ENCODE peak calls at places on chromosomes 6 and 20, in seven cellular contexts. M is Caco-2, U is M059J, S is T-cell, Z is ovary, D is WTC11, P is activated T-cell treated with anti-CD3 and anti-CD28 coated beads for 1 hour. K is an unnamed sample.

GRCh38 chr6:149015224-149015876 is 268.5 kb downstream of the UST start:
- DNase-seq in Z (no peak), S (no peak), D (no peak), P (no peak), U (no peak), M (no peak), K (no peak)

GRCh38 chr6:15879372-15880261 is 216.8 kb upstream of the DTNBP1 start:
- DNase-seq in S (peak; percentile 57), P (peak; percentile 25), Z (peak; percentile 54), D (no peak), U (peak; percentile 34), M (no peak), K (peak; percentile 93)

GRCh38 chr20:56826971-56827645 is 198.0 kb downstream of the TFAP2C start:
- DNase-seq in M (peak; percentile 48), P (no peak), S (no peak), Z (no peak), D (no peak), U (peak; percentile 51), K (no peak)

GRCh38 chr6:148867851-148868250 is 121.0 kb downstream of the UST start:
- DNase-seq in U (peak; percentile 34), D (no peak), Z (no peak), M (no peak), P (no peak), S (no peak), K (no peak)

GRCh38 chr6:52557389-52558265 is 19.2 kb downstream of the TRAM2 start:
- DNase-seq in S (no peak), U (no peak), Z (no peak), D (peak; percentile 52), M (no peak), P (no peak), K (no peak)

GRCh38 chr6:2940010-2940850 is 31.1 kb downstream of the SERPINB6 start:
- DNase-seq in M (no peak), P (peak; percentile 52), D (no peak), S (peak; percentile 79), U (no peak), Z (no peak), K (no peak)

GRCh38 chr6:32944265-32944664 is 3.4 kb upstream of the HLA-DMB start:
- DNase-seq in M (no peak), Z (no peak), D (no peak), U (no peak), P (no peak), S (peak; percentile 36), K (no peak)

GRCh38 chr6:11798096-11798495 is 19.5 kb upstream of the ADTRP start:
- DNase-seq in S (no peak), M (no peak), U (peak; percentile 34), P (no peak), Z (no peak), D (no peak), K (no peak)

GRCh38 chr6:54262956-54263355 is 45.3 kb upstream of the TINAG start:
- DNase-seq in P (no peak), U (no peak), M (no peak), D (no peak), Z (no peak), S (no peak), K (no peak)

GRCh38 chr6:53461041-53461656 is 83.8 kb downstream of the GCLC start:
- DNase-seq in P (no peak), M (no peak), D (no peak), S (no peak), Z (no peak), U (no peak), K (no peak)

GRCh38 chr6:26217714-26218075 is 130.5 kb downstream of the HFE start:
- DNase-seq in Z (no peak), U (peak; percentile 58), M (peak; percentile 33), S (no peak), D (no peak), P (no peak), K (no peak)

GRCh38 chr20:59751075-59751711 is 146.9 kb downstream of the PHACTR3 start:
- DNase-seq in Z (peak; percentile 68), S (no peak), P (no peak), U (peak; percentile 44), D (peak; percentile 87), M (peak; percentile 92), K (peak; percentile 76)

GRCh38 chr6:56664007-56664406 is 21.3 kb upstream of the DST start:
- DNase-seq in P (no peak), S (no peak), D (no peak), M (no peak), U (no peak), Z (no peak), K (no peak)

GRCh38 chr20:53778041-53778516 is 184.4 kb upstream of the ZNF217 start:
- DNase-seq in Z (no peak), U (no peak), P (no peak), S (no peak), D (no peak), M (no peak), K (peak; percentile 24)

GRCh38 chr6:147179809-147180208 is 24.4 kb upstream of the STXBP5 start:
- DNase-seq in U (no peak), P (no peak), Z (no peak), S (no peak), D (no peak), M (no peak), K (no peak)

GRCh38 chr6:56292505-56293181 is 45.3 kb upstream of the COL21A1 start:
- DNase-seq in S (no peak), U (peak; percentile 80), P (no peak), Z (peak; percentile 27), D (peak; percentile 25), M (peak; percentile 56), K (peak; percentile 40)

GRCh38 chr6:43916924-43917877 is 147.2 kb downstream of the VEGFA start:
- DNase-seq in U (peak; percentile 36), S (no peak), Z (peak; percentile 80), D (no peak), M (no peak), P (no peak), K (peak; percentile 62)

GRCh38 chr6:38554700-38555413 is 84.9 kb downstream of the BTBD9 start:
- DNase-seq in S (no peak), P (no peak), U (peak; percentile 78), Z (no peak), D (no peak), M (no peak), K (peak; percentile 40)

GRCh38 chr20:40687384-40688128 is 1.5 kb downstream of the MAFB start:
- DNase-seq in D (peak; percentile 68), U (peak; percentile 55), Z (peak; percentile 48), P (no peak), M (peak; percentile 57), S (no peak), K (peak; percentile 29)

GRCh38 chr20:46458891-46459750 is 52.7 kb upstream of the ELMO2 start:
- DNase-seq in S (peak; percentile 14), U (no peak), P (no peak), Z (no peak), D (peak; percentile 94), M (peak; percentile 62), K (peak; percentile 56)

GRCh38 chr6:165632194-165632593 is 30.8 kb downstream of the PDE10A start:
- DNase-seq in S (no peak), Z (no peak), U (peak; percentile 10), D (no peak), M (no peak), P (no peak), K (no peak)

GRCh38 chr20:24992420-24993205 is at the start of gene APMAP:
- DNase-seq in D (peak; percentile 93), M (peak; percentile 96), S (peak; percentile 97), Z (peak; percentile 96), P (peak; percentile 95), U (peak; percentile 95), K (peak; percentile 96)

GRCh38 chr6:131828080-131828479 is 20.3 kb downstream of the ENPP1 start:
- DNase-seq in Z (no peak), P (no peak), D (no peak), U (peak; percentile 63), S (no peak), M (no peak), K (no peak)

GRCh38 chr20:36432096-36432495 is 109.2 kb upstream of the MYL9 start:
- DNase-seq in D (no peak), M (no peak), P (no peak), Z (no peak), S (no peak), U (no peak), K (no peak)

GRCh38 chr6:49151957-49152356 is 311.1 kb downstream of the MMUT start:
- DNase-seq in Z (no peak), S (no peak), P (no peak), M (no peak), U (peak; percentile 7), D (no peak), K (no peak)

GRCh38 chr6:31597006-31597405 is 4.2 kb upstream of the NCR3 start:
- DNase-seq in U (peak; percentile 59), M (peak; percentile 52), Z (no peak), S (peak; percentile 53), D (no peak), P (no peak), K (peak; percentile 33)

GRCh38 chr6:139894271-139894670 is 519.8 kb upstream of the CITED2 start:
- DNase-seq in P (no peak), S (no peak), U (no peak), M (no peak), Z (no peak), D (no peak), K (no peak)

GRCh38 chr6:156840606-156841005 is 63.4 kb downstream of the ARID1B start:
- DNase-seq in P (no peak), U (no peak), S (no peak), Z (no peak), D (no peak), M (no peak), K (no peak)

GRCh38 chr6:159445351-159445750 is 247.7 kb downstream of the SOD2 start:
- DNase-seq in D (no peak), S (no peak), Z (no peak), U (peak; percentile 36), P (no peak), M (no peak), K (no peak)

GRCh38 chr20:37498066-37498702 is 22.9 kb upstream of the NNAT start:
- DNase-seq in Z (no peak), D (no peak), M (no peak), S (no peak), P (no peak), U (no peak), K (no peak)

GRCh38 chr20:32018269-32019155 is 8.3 kb downstream of the CCM2L start:
- DNase-seq in P (peak; percentile 39), S (peak; percentile 49), Z (peak; percentile 31), U (peak; percentile 54), D (peak; percentile 96), M (peak; percentile 98), K (peak; percentile 85)

GRCh38 chr20:31643522-31643921 is 5.8 kb downstream of the COX4I2 start:
- DNase-seq in P (no peak), M (no peak), S (no peak), U (no peak), Z (no peak), D (no peak), K (no peak)

GRCh38 chr6:108841377-108841855 is 6.8 kb upstream of the ARMC2 start:
- DNase-seq in P (no peak), U (no peak), D (no peak), M (no peak), S (no peak), Z (no peak), K (no peak)

GRCh38 chr20:7770578-7770977 is 169.7 kb downstream of the HAO1 start:
- DNase-seq in P (no peak), M (no peak), S (no peak), Z (no peak), D (no peak), U (peak; percentile 9), K (no peak)

GRCh38 chr6:161618816-161619454 is 345.1 kb upstream of the AGPAT4 start:
- DNase-seq in U (peak; percentile 78), D (peak; percentile 54), P (no peak), S (no peak), Z (no peak), M (peak; percentile 51), K (peak; percentile 72)